ENCODE peak calls at places on chromosomes 12 and 14, in nine cellular contexts. J is CD4-positive, alpha-beta T cell; D is body of pancreas; O is BJ; S is psoas muscle; M is lung; Z is kidney epithelial cell; G is astrocyte; Y is glutamatergic neuron. F is an unnamed sample.

GRCh38 chr14:100524933-100525243 is 62.3 kb downstream of the BEGAIN start:
- DNase-seq in J (no peak), D (peak; percentile 62), O (no peak), S (no peak), M (no peak), Z (no peak), G (no peak), Y (peak; percentile 80), F (no peak)

GRCh38 chr12:104303538-104304151 is at the start of gene EID3:
- DNase-seq in J (peak; percentile 86), D (peak; percentile 88), O (no peak), S (peak; percentile 92), M (peak; percentile 86), Z (no peak), G (peak; percentile 67), Y (peak; percentile 91), F (peak; percentile 88)

GRCh38 chr12:24244801-24245200 is 295.3 kb upstream of the SOX5 start:
- DNase-seq in J (no peak), D (no peak), O (no peak), S (no peak), M (no peak), Z (no peak), G (no peak), Y (no peak), F (no peak)

GRCh38 chr14:74737753-74738325 is 24.9 kb downstream of the FCF1 start:
- DNase-seq in J (no peak), D (no peak), O (no peak), S (no peak), M (no peak), Z (no peak), G (peak; percentile 20), Y (no peak), F (no peak)

GRCh38 chr14:92651793-92652382 is 96.5 kb downstream of the LGMN start:
- DNase-seq in J (no peak), D (peak; percentile 67), O (no peak), S (peak; percentile 52), M (peak; percentile 54), Z (no peak), G (no peak), Y (no peak), F (no peak)

GRCh38 chr12:81077329-81077685 is 572 bp upstream of the ACSS3 start:
- DNase-seq in J (no peak), D (no peak), O (no peak), S (peak; percentile 36), M (peak; percentile 46), Z (no peak), G (peak; percentile 57), Y (no peak), F (no peak)

GRCh38 chr12:69068431-69068830 is 135.5 kb upstream of the CPM start:
- DNase-seq in J (no peak), D (peak; percentile 86), O (no peak), S (no peak), M (peak; percentile 65), Z (peak; percentile 97), G (peak; percentile 57), Y (no peak), F (no peak)

GRCh38 chr14:81625343-81625742 is 91.7 kb upstream of the SEL1L start:
- DNase-seq in J (no peak), D (no peak), O (no peak), S (no peak), M (no peak), Z (peak; percentile 4), G (no peak), Y (no peak), F (no peak)

GRCh38 chr12:111166779-111167540 is 201.9 kb downstream of the PHETA1 start:
- DNase-seq in J (no peak), D (no peak), O (no peak), S (peak; percentile 30), M (no peak), Z (no peak), G (no peak), Y (no peak), F (no peak)

GRCh38 chr12:106954462-106955376 is 988 bp upstream of the TMEM263 start:
- DNase-seq in J (peak; percentile 11), D (peak; percentile 39), O (no peak), S (peak; percentile 39), M (no peak), Z (no peak), G (no peak), Y (peak; percentile 60), F (peak; percentile 28)

GRCh38 chr12:92854344-92854743 is 74.8 kb downstream of the EEA1 start:
- DNase-seq in J (no peak), D (no peak), O (no peak), S (no peak), M (no peak), Z (no peak), G (no peak), Y (no peak), F (no peak)

GRCh38 chr14:105073720-105074600 is 8.7 kb upstream of the GPR132 start:
- DNase-seq in J (no peak), D (no peak), O (no peak), S (no peak), M (no peak), Z (no peak), G (no peak), Y (no peak), F (no peak)

DNA sequence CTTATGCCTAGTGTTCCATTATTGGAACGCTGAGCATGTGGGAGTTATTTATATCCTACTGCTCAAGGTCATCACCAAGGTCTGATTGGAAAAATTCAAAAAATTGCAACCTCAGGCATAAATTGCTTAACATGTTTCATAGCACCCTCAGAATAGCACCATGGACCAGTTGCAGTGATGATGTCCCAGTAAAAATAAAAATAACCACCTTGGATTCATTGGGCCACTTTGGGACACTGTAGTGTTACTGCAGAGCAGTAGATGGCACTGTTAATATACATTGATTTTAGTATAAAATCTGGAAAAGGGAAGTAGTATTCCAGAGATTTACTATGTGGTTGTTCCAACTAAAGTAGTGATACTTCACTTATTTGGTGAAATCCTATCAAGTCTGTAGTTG is 31.0 kb upstream of the PTCSC3 start:
- DNase-seq in J (no peak), D (no peak), O (no peak), S (no peak), M (no peak), Z (no peak), G (no peak), Y (no peak), F (no peak)
- TF ChIP-seq CTCF in J (no peak), D (peak; percentile 30), O (peak; percentile 18), S (peak; percentile 25), M (peak; percentile 16), Z (peak; percentile 31), G (peak; percentile 33), Y (no peak), F (no peak)

GRCh38 chr12:32917094-32917611 is 20.6 kb upstream of the PKP2 start:
- DNase-seq in J (no peak), D (no peak), O (no peak), S (no peak), M (no peak), Z (no peak), G (peak; percentile 67), Y (no peak), F (no peak)

GRCh38 chr12:32921397-32921796 is 24.8 kb upstream of the PKP2 start:
- DNase-seq in J (no peak), D (no peak), O (no peak), S (no peak), M (no peak), Z (no peak), G (peak; percentile 69), Y (no peak), F (no peak)

GRCh38 chr12:32922546-32923297 is 26.1 kb upstream of the PKP2 start:
- DNase-seq in J (no peak), D (no peak), O (no peak), S (no peak), M (no peak), Z (no peak), G (no peak), Y (no peak), F (no peak)

GRCh38 chr12:32920506-32921085 is 24.0 kb upstream of the PKP2 start:
- DNase-seq in J (no peak), D (no peak), O (no peak), S (no peak), M (no peak), Z (no peak), G (peak; percentile 40), Y (no peak), F (no peak)

GRCh38 chr12:32918890-32919791 is 22.6 kb upstream of the PKP2 start:
- DNase-seq in J (no peak), D (peak; percentile 23), O (no peak), S (no peak), M (no peak), Z (no peak), G (peak; percentile 97), Y (no peak), F (no peak)
- TF ChIP-seq CTCF in J (peak; percentile 20), D (peak; percentile 66), O (no peak), S (peak; percentile 43), M (no peak), Z (peak; percentile 71), G (peak; percentile 30), Y (peak; percentile 49), F (no peak)

GRCh38 chr14:52069617-52070431 is 965 bp upstream of the NID2 start:
- DNase-seq in J (no peak), D (no peak), O (no peak), S (peak; percentile 39), M (no peak), Z (no peak), G (peak; percentile 67), Y (peak; percentile 36), F (no peak)
- TF ChIP-seq CTCF in J (no peak), D (no peak), O (peak; percentile 21), S (no peak), M (no peak), Z (no peak), G (no peak), Y (no peak), F (no peak)

DNA sequence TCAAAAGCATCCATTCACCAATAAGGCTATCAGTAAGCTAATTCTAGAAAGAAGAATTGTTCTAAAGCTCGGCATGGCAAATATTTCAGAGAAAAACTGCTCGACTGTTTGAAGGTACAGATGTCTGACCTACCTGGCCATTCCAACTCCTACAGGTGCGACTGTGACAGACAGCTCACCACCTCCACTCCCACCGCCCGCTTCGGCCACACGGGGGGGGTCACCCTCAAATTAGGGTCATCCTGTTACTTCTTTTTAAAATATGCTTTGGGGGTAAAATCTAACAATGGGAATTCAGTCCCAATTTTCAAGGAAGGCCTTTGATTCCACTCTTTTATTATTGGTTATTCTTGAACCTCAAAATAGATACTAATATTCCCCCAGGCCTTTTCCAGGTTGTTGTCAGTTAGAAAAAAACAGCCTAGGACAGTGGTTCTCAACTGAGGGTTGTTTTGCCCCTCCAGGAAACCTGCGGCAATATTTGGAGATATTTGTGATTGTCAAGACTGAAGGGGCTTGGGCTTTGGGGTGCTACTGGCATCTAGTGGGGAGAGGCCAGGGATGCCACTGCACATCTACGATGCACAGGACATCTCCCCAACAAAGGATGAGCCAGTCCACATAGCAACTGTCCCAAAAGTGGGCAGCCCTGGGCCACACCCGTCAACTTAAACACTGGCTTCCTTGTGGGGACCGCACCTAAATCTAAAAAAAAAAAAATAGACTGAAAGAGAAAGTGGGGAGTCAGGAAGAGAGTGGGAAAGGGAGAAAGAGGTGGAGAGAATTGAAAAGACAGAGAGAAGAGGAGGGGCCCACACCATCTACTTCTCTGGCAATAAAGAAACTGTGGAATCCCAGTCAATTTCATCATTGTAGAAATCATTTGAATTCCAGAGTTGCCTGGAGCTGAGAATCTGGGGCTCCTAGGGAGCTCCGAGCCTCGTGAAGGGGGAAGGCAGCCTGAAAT is 81.0 kb downstream of the BCL11B start:
- DNase-seq in J (no peak), D (no peak), O (no peak), S (no peak), M (no peak), Z (no peak), G (no peak), Y (no peak), F (no peak)
- TF ChIP-seq CTCF in J (peak; percentile 35), D (no peak), O (no peak), S (no peak), M (no peak), Z (no peak), G (no peak), Y (no peak), F (no peak)

F was measured in activated B cell treated with CpG ODN at 0.5 μM for 24 hours.